ENCODE peak calls at places on chromosomes 2 and 18, in seven cellular contexts. One of them, this sample, is unnamed. For H3K4me1, the result is how much of the 10 kb centered on the place peaks cover.

GRCh38 chr2:46780801-46781445 is 134.7 kb downstream of the MCFD2 start:
- DNase-seq in tibial artery: no peak
- DNase-seq in IMR-90: peak
- DNase-seq in upper lobe of left lung: no peak
- DNase-seq in naive thymus-derived CD4-positive, alpha-beta T cell: no peak
- DNase-seq in A549: no peak
- DNase-seq in heart left ventricle: peak
- DNase-seq in this sample: no peak

GRCh38 chr2:207163053-207163814 is 2.5 kb downstream of the KLF7 start:
- DNase-seq in tibial artery: peak
- DNase-seq in IMR-90: peak
- DNase-seq in upper lobe of left lung: peak
- DNase-seq in naive thymus-derived CD4-positive, alpha-beta T cell: no peak
- DNase-seq in A549: peak
- DNase-seq in heart left ventricle: peak
- DNase-seq in this sample: no peak

GRCh38 chr2:109453596-109453995 is 160.2 kb downstream of the SEPTIN10 start:
- DNase-seq in tibial artery: no peak
- DNase-seq in IMR-90: no peak
- DNase-seq in upper lobe of left lung: no peak
- DNase-seq in naive thymus-derived CD4-positive, alpha-beta T cell: no peak
- DNase-seq in A549: no peak
- DNase-seq in heart left ventricle: no peak
- DNase-seq in this sample: no peak

GRCh38 chr2:164371916-164372315 is 249.4 kb downstream of the GRB14 start:
- DNase-seq in tibial artery: no peak
- DNase-seq in IMR-90: no peak
- DNase-seq in upper lobe of left lung: no peak
- DNase-seq in naive thymus-derived CD4-positive, alpha-beta T cell: no peak
- DNase-seq in A549: no peak
- DNase-seq in heart left ventricle: no peak
- DNase-seq in this sample: no peak

GRCh38 chr2:109203246-109204011 is 74.4 kb downstream of the SH3RF3 start:
- DNase-seq in tibial artery: no peak
- DNase-seq in IMR-90: no peak
- DNase-seq in upper lobe of left lung: no peak
- DNase-seq in naive thymus-derived CD4-positive, alpha-beta T cell: no peak
- DNase-seq in A549: no peak
- DNase-seq in heart left ventricle: no peak
- DNase-seq in this sample: no peak

GRCh38 chr2:183078163-183078466 is 432 bp upstream of the DUSP19 start:
- DNase-seq in tibial artery: no peak
- DNase-seq in IMR-90: no peak
- DNase-seq in upper lobe of left lung: peak
- DNase-seq in naive thymus-derived CD4-positive, alpha-beta T cell: no peak
- DNase-seq in A549: peak
- DNase-seq in heart left ventricle: peak
- DNase-seq in this sample: no peak

GRCh38 chr2:143261986-143262784 is 133.0 kb downstream of the ARHGAP15 start:
- DNase-seq in tibial artery: no peak
- DNase-seq in IMR-90: peak
- DNase-seq in upper lobe of left lung: peak
- DNase-seq in naive thymus-derived CD4-positive, alpha-beta T cell: no peak
- DNase-seq in A549: no peak
- DNase-seq in heart left ventricle: peak
- DNase-seq in this sample: no peak

GRCh38 chr2:27779417-27780055 is 8.0 kb downstream of the MRPL33 start:
- DNase-seq in tibial artery: no peak
- DNase-seq in IMR-90: no peak
- DNase-seq in upper lobe of left lung: no peak
- DNase-seq in naive thymus-derived CD4-positive, alpha-beta T cell: no peak
- DNase-seq in A549: no peak
- DNase-seq in heart left ventricle: no peak
- DNase-seq in this sample: no peak

GRCh38 chr18:37963837-37964236 is 398.2 kb upstream of the CELF4 start:
- DNase-seq in tibial artery: no peak
- DNase-seq in IMR-90: no peak
- DNase-seq in upper lobe of left lung: no peak
- DNase-seq in naive thymus-derived CD4-positive, alpha-beta T cell: no peak
- DNase-seq in A549: no peak
- DNase-seq in heart left ventricle: no peak
- DNase-seq in this sample: no peak

GRCh38 chr2:38907743-38908562 is 18.3 kb downstream of the ARHGEF33 start:
- DNase-seq in tibial artery: no peak
- DNase-seq in IMR-90: no peak
- DNase-seq in upper lobe of left lung: no peak
- DNase-seq in naive thymus-derived CD4-positive, alpha-beta T cell: no peak
- DNase-seq in A549: no peak
- DNase-seq in heart left ventricle: no peak
- DNase-seq in this sample: no peak

GRCh38 chr2:238487652-238488346 is 61.1 kb downstream of the ASB1 start:
- DNase-seq in tibial artery: no peak
- DNase-seq in IMR-90: no peak
- DNase-seq in upper lobe of left lung: no peak
- DNase-seq in naive thymus-derived CD4-positive, alpha-beta T cell: no peak
- DNase-seq in A549: no peak
- DNase-seq in heart left ventricle: no peak
- DNase-seq in this sample: no peak

GRCh38 chr2:235416816-235417499 is 76.9 kb upstream of the AGAP1 start:
- DNase-seq in tibial artery: no peak
- DNase-seq in IMR-90: peak
- DNase-seq in upper lobe of left lung: peak
- DNase-seq in naive thymus-derived CD4-positive, alpha-beta T cell: no peak
- DNase-seq in A549: peak
- DNase-seq in heart left ventricle: no peak
- DNase-seq in this sample: no peak

GRCh38 chr2:133503323-133503722 is 64.9 kb downstream of the NCKAP5 start:
- DNase-seq in tibial artery: no peak
- DNase-seq in IMR-90: no peak
- DNase-seq in upper lobe of left lung: no peak
- DNase-seq in naive thymus-derived CD4-positive, alpha-beta T cell: no peak
- DNase-seq in A549: no peak
- DNase-seq in heart left ventricle: no peak
- DNase-seq in this sample: no peak

GRCh38 chr2:218074031-218074430 is 5.0 kb downstream of the RUFY4 start:
- DNase-seq in tibial artery: no peak
- DNase-seq in IMR-90: peak
- DNase-seq in upper lobe of left lung: peak
- DNase-seq in naive thymus-derived CD4-positive, alpha-beta T cell: no peak
- DNase-seq in A549: peak
- DNase-seq in heart left ventricle: no peak
- DNase-seq in this sample: no peak

GRCh38 chr18:78713726-78714125 is 265.9 kb upstream of the SALL3 start:
- DNase-seq in tibial artery: no peak
- DNase-seq in IMR-90: no peak
- DNase-seq in upper lobe of left lung: no peak
- DNase-seq in naive thymus-derived CD4-positive, alpha-beta T cell: no peak
- DNase-seq in A549: no peak
- DNase-seq in heart left ventricle: no peak
- DNase-seq in this sample: no peak

GRCh38 chr2:161103451-161103831 is 56.8 kb upstream of the TANK start:
- DNase-seq in tibial artery: no peak
- DNase-seq in IMR-90: no peak
- DNase-seq in upper lobe of left lung: no peak
- DNase-seq in naive thymus-derived CD4-positive, alpha-beta T cell: no peak
- DNase-seq in A549: no peak
- DNase-seq in heart left ventricle: no peak
- DNase-seq in this sample: no peak
- H3K4me1 ChIP-seq in tibial artery: under half
- H3K4me1 ChIP-seq in IMR-90: under half
- H3K4me1 ChIP-seq in upper lobe of left lung: under half
- H3K4me1 ChIP-seq in naive thymus-derived CD4-positive, alpha-beta T cell: under half
- H3K4me1 ChIP-seq in A549: under half
- H3K4me1 ChIP-seq in heart left ventricle: under half
- H3K4me1 ChIP-seq in this sample: under half

GRCh38 chr2:117360586-117360985 is 453.9 kb upstream of the DDX18 start:
- DNase-seq in tibial artery: no peak
- DNase-seq in IMR-90: no peak
- DNase-seq in upper lobe of left lung: no peak
- DNase-seq in naive thymus-derived CD4-positive, alpha-beta T cell: no peak
- DNase-seq in A549: no peak
- DNase-seq in heart left ventricle: no peak
- DNase-seq in this sample: no peak
- H3K27ac ChIP-seq in tibial artery: no peak
- H3K27ac ChIP-seq in IMR-90: no peak
- H3K27ac ChIP-seq in upper lobe of left lung: no peak
- H3K27ac ChIP-seq in naive thymus-derived CD4-positive, alpha-beta T cell: no peak
- H3K27ac ChIP-seq in A549: no peak
- H3K27ac ChIP-seq in heart left ventricle: no peak
- H3K27ac ChIP-seq in this sample: no peak

GRCh38 chr2:126824663-126825062 is 74.0 kb upstream of the TEX51 start:
- DNase-seq in tibial artery: no peak
- DNase-seq in IMR-90: no peak
- DNase-seq in upper lobe of left lung: no peak
- DNase-seq in naive thymus-derived CD4-positive, alpha-beta T cell: no peak
- DNase-seq in A549: no peak
- DNase-seq in heart left ventricle: no peak
- DNase-seq in this sample: no peak
- H3K4me1 ChIP-seq in tibial artery: under half
- H3K4me1 ChIP-seq in IMR-90: under half
- H3K4me1 ChIP-seq in upper lobe of left lung: under half
- H3K4me1 ChIP-seq in naive thymus-derived CD4-positive, alpha-beta T cell: under half
- H3K4me1 ChIP-seq in A549: under half
- H3K4me1 ChIP-seq in heart left ventricle: under half
- H3K4me1 ChIP-seq in this sample: under half

GRCh38 chr2:239979243-239980023 is 45.7 kb downstream of the NDUFA10 start:
- DNase-seq in tibial artery: no peak
- DNase-seq in IMR-90: no peak
- DNase-seq in upper lobe of left lung: no peak
- DNase-seq in naive thymus-derived CD4-positive, alpha-beta T cell: no peak
- DNase-seq in A549: no peak
- DNase-seq in heart left ventricle: no peak
- DNase-seq in this sample: no peak
- H3K27ac ChIP-seq in tibial artery: no peak
- H3K27ac ChIP-seq in IMR-90: no peak
- H3K27ac ChIP-seq in upper lobe of left lung: no peak
- H3K27ac ChIP-seq in naive thymus-derived CD4-positive, alpha-beta T cell: no peak
- H3K27ac ChIP-seq in A549: no peak
- H3K27ac ChIP-seq in heart left ventricle: no peak
- H3K27ac ChIP-seq in this sample: no peak

GRCh38 chr18:55262021-55262560 is 302.8 kb upstream of the CCDC68 start:
- DNase-seq in tibial artery: no peak
- DNase-seq in IMR-90: no peak
- DNase-seq in upper lobe of left lung: no peak
- DNase-seq in naive thymus-derived CD4-positive, alpha-beta T cell: no peak
- DNase-seq in A549: no peak
- DNase-seq in heart left ventricle: no peak
- DNase-seq in this sample: no peak
- H3K4me1 ChIP-seq in tibial artery: under half
- H3K4me1 ChIP-seq in IMR-90: under half
- H3K4me1 ChIP-seq in upper lobe of left lung: under half
- H3K4me1 ChIP-seq in naive thymus-derived CD4-positive, alpha-beta T cell: under half
- H3K4me1 ChIP-seq in A549: under half
- H3K4me1 ChIP-seq in heart left ventricle: half or more
- H3K4me1 ChIP-seq in this sample: under half

GRCh38 chr2:61763605-61764034 is 90.2 kb downstream of the FAM161A start:
- DNase-seq in tibial artery: peak
- DNase-seq in IMR-90: peak
- DNase-seq in upper lobe of left lung: peak
- DNase-seq in naive thymus-derived CD4-positive, alpha-beta T cell: no peak
- DNase-seq in A549: peak
- DNase-seq in heart left ventricle: peak
- DNase-seq in this sample: no peak

GRCh38 chr2:61762292-61762691 is 91.6 kb downstream of the FAM161A start:
- DNase-seq in tibial artery: no peak
- DNase-seq in IMR-90: no peak
- DNase-seq in upper lobe of left lung: no peak
- DNase-seq in naive thymus-derived CD4-positive, alpha-beta T cell: no peak
- DNase-seq in A549: no peak
- DNase-seq in heart left ventricle: no peak
- DNase-seq in this sample: no peak

GRCh38 chr2:61758159-61758558 is 95.7 kb downstream of the FAM161A start:
- DNase-seq in tibial artery: no peak
- DNase-seq in IMR-90: no peak
- DNase-seq in upper lobe of left lung: no peak
- DNase-seq in naive thymus-derived CD4-positive, alpha-beta T cell: no peak
- DNase-seq in A549: no peak
- DNase-seq in heart left ventricle: no peak
- DNase-seq in this sample: no peak

GRCh38 chr2:61758991-61759390 is 94.9 kb downstream of the FAM161A start:
- DNase-seq in tibial artery: no peak
- DNase-seq in IMR-90: peak
- DNase-seq in upper lobe of left lung: no peak
- DNase-seq in naive thymus-derived CD4-positive, alpha-beta T cell: no peak
- DNase-seq in A549: no peak
- DNase-seq in heart left ventricle: no peak
- DNase-seq in this sample: no peak

DNA sequence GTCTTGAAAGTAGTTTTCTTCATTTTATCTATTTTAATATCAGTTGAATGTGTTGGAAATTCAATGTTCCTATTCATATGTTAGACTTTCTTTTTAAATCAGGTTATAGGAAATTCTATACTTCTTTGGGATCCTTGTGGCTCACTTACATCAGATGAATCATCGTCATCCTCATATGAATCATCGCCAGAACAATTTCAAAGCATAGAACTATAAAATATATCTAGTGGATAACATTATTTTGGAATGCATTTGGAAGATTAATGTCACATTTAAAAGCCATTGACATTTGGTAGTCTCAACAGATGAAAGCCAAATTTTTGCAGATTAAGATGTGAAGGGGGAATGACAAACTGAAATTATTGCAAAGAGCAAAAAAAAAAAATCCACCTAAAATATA is 94.1 kb downstream of the FAM161A start:
- DNase-seq in tibial artery: no peak
- DNase-seq in IMR-90: peak
- DNase-seq in upper lobe of left lung: no peak
- DNase-seq in naive thymus-derived CD4-positive, alpha-beta T cell: no peak
- DNase-seq in A549: peak
- DNase-seq in heart left ventricle: no peak
- DNase-seq in this sample: no peak
- H3K27ac ChIP-seq in tibial artery: no peak
- H3K27ac ChIP-seq in IMR-90: peak
- H3K27ac ChIP-seq in upper lobe of left lung: no peak
- H3K27ac ChIP-seq in naive thymus-derived CD4-positive, alpha-beta T cell: no peak
- H3K27ac ChIP-seq in A549: peak
- H3K27ac ChIP-seq in heart left ventricle: no peak
- H3K27ac ChIP-seq in this sample: no peak

This sample was measured in esophagus squamous epithelium.